ENCODE peak calls at places on chromosomes 2 and 18, in four cellular contexts. V, Q, O and W are unnamed samples. For H3K4me1, the result is how much of the 10 kb centered on the place peaks cover.

GRCh38 chr2:28801726-28802125 is 8.9 kb upstream of the SPDYA start:
- DNase-seq in Q (no peak), O (no peak), V (peak), W (no peak)

GRCh38 chr2:109669731-109670130 is 55.6 kb downstream of the SOWAHC start:
- DNase-seq in V (no peak), Q (no peak), O (no peak), W (no peak)

GRCh38 chr2:26537069-26537825 is 59.3 kb upstream of the OTOF start:
- DNase-seq in V (no peak), Q (peak), O (no peak), W (no peak)

GRCh38 chr2:164335947-164336346 is 285.3 kb downstream of the GRB14 start:
- DNase-seq in V (no peak), O (no peak), Q (no peak), W (no peak)

GRCh38 chr2:25685030-25685429 is 11.7 kb upstream of the DTNB start:
- DNase-seq in V (no peak), O (no peak), Q (peak), W (no peak)

GRCh38 chr2:208584387-208584965 is 177.9 kb downstream of the PTH2R start:
- DNase-seq in V (no peak), Q (no peak), O (no peak), W (no peak)

GRCh38 chr2:4556136-4556535 is 852.8 kb downstream of the DCDC2C start:
- DNase-seq in O (no peak), Q (no peak), V (no peak), W (no peak)

GRCh38 chr2:20914771-20915170 is 91.9 kb upstream of the LDAH start:
- DNase-seq in V (no peak), O (no peak), Q (no peak), W (no peak)

GRCh38 chr18:23809411-23809810 is 120.2 kb downstream of the LAMA3 start:
- DNase-seq in O (no peak), Q (no peak), V (no peak), W (no peak)

GRCh38 chr2:71190959-71191943 is 35.7 kb downstream of the PAIP2B start:
- DNase-seq in Q (no peak), O (no peak), V (peak), W (no peak)

GRCh38 chr18:49723648-49724180 is 89.6 kb downstream of the ACAA2 start:
- DNase-seq in O (no peak), Q (no peak), V (peak), W (no peak)

GRCh38 chr2:239441261-239441701 is 40.5 kb upstream of the HDAC4 start:
- DNase-seq in V (no peak), Q (no peak), O (no peak), W (peak)

GRCh38 chr2:28360742-28361293 is 31.8 kb upstream of the FOSL2 start:
- DNase-seq in Q (no peak), O (no peak), V (peak), W (no peak)

GRCh38 chr2:170972508-170973224 is 43.6 kb downstream of the GORASP2 start:
- DNase-seq in Q (no peak), V (no peak), O (no peak), W (no peak)

GRCh38 chr2:174612960-174613359 is 15.4 kb upstream of the WIPF1 start:
- DNase-seq in O (no peak), V (no peak), Q (no peak), W (no peak)
- H3K4me1 ChIP-seq in O (under half), V (under half), Q (under half), W (under half)

DNA sequence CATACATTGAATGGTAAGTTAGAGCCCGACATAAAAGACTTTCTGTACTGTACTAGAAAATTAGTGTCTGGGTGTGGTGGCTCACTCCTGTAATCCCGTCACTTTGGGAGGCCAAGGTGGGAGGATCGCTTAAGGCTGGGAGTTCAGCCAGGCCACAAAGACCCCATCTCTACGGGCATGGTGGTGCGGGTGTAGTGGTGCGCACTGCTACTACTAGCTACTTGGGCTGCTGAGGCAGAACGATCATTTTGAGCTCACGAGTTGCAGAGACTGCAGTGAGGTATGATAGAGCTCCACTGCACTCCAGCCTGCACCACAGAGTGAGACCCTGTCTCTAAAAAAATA is 2.3 kb downstream of the MARCHF7 start:
- DNase-seq in Q (no peak), V (no peak), O (no peak), W (no peak)
- H3K4me1 ChIP-seq in Q (half or more), V (under half), O (under half), W (half or more)

GRCh38 chr18:4318311-4318710 is 136.8 kb downstream of the DLGAP1 start:
- DNase-seq in V (no peak), Q (no peak), O (no peak), W (no peak)
- H3K4me1 ChIP-seq in V (under half), Q (under half), O (under half), W (under half)

GRCh38 chr2:98484652-98485452 is 40.2 kb downstream of the INPP4A start:
- DNase-seq in O (no peak), Q (no peak), V (no peak), W (no peak)

GRCh38 chr2:98485453-98485755 is 40.7 kb downstream of the INPP4A start:
- DNase-seq in Q (no peak), V (no peak), O (no peak), W (no peak)

GRCh38 chr2:98482362-98482761 is 37.7 kb downstream of the INPP4A start:
- DNase-seq in O (no peak), V (no peak), Q (no peak), W (no peak)

GRCh38 chr2:98483257-98483861 is 38.7 kb downstream of the INPP4A start:
- DNase-seq in V (no peak), O (no peak), Q (no peak), W (no peak)

DNA sequence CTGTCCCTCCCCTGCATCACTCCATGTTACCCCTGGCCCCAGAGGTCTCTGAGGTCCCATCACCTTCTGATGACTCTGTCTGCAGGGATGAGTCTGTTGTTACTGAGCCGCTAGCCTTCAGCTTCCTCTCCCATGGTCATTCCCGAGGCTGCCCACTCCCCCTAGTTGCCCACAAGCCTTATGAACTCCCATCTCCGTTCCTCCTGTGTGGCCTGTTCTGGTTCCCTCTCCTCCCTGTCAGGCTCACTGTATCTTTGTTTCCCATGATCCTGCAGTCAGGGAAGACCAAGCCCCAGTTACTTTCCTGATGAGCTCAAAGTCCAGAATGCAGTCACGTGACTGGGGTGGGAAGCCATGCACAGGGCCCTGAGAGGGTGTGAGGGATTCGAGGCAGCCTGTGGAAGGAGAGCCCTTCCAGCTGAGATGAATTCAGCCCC is 39.5 kb downstream of the INPP4A start:
- DNase-seq in V (no peak), Q (no peak), O (no peak), W (no peak)
- H3K4me1 ChIP-seq in V (under half), Q (half or more), O (under half), W (under half)

GRCh38 chr2:44940053-44940494 is 1.4 kb upstream of the SIX3 start:
- DNase-seq in V (no peak), Q (no peak), O (no peak), W (no peak)
- H3K4me1 ChIP-seq in V (under half), Q (under half), O (under half), W (half or more)

GRCh38 chr2:112187805-112188596 is 49.8 kb downstream of the FBLN7 start:
- DNase-seq in Q (no peak), V (no peak), O (no peak), W (no peak)

GRCh38 chr2:112189001-112189556 is 50.9 kb downstream of the FBLN7 start:
- DNase-seq in Q (no peak), V (no peak), O (no peak), W (no peak)

GRCh38 chr2:112185131-112185530 is 46.9 kb downstream of the FBLN7 start:
- DNase-seq in Q (no peak), V (no peak), O (no peak), W (no peak)

GRCh38 chr2:112184121-112184520 is 45.9 kb downstream of the FBLN7 start:
- DNase-seq in O (no peak), Q (no peak), V (no peak), W (no peak)

DNA sequence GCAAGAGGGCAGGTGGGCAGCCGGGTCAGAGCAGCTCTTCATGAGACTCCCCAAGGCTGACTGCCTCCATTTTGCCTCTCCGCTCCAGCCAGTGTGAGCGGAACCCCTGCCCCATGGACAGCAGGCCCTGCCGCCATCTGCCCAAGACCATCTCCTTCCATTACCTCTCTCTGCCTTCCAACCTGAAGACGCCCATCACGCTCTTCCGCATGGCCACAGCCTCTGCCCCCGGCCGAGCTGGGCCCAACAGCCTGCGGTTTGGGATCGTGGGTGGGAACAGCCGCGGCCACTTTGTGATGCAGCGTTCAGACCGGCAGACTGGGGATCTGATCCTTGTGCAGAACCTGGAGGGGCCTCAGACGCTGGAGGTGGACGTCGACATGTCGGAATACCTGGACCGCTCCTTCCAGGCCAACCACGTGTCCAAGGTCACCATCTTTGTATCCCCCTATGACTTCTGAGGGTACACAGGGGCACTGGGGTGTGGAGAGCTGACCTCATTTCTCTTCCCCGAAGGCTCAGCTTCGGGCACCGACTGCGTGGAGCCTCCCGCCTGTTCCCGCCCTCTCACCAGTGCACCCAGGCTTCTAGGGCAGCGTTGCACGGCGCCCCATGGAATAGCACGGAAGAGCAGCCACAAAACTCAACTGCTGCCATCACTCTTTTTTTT is 49.0 kb downstream of the FBLN7 start:
- DNase-seq in V (no peak), O (no peak), Q (no peak), W (no peak)
- H3K4me1 ChIP-seq in V (under half), O (under half), Q (under half), W (under half)

DNA sequence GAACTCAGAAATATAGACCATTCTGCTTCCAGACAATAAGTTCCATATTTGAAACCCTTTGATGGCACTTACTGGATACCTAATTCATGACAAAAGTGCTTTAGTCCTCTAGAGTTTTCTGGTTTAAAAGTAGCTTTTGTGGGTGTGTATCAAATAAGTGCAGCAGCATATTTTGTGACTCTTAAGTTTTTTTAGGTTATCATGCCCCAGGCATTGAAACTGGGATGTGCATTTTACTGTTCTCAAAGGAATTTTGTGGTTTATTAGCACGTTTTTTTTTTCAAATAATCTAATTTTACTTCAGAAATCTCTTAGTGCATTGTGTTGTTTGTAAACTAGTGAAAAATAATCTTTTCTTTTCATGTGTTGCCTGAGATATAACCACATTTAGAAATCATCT is 1.5 kb downstream of the XRCC5 start:
- DNase-seq in O (no peak), V (no peak), Q (no peak), W (no peak)
- H3K4me1 ChIP-seq in O (under half), V (under half), Q (under half), W (under half)

GRCh38 chr18:41004320-41004719 is 950.7 kb upstream of the PIK3C3 start:
- DNase-seq in V (no peak), Q (no peak), O (no peak), W (no peak)

DNA sequence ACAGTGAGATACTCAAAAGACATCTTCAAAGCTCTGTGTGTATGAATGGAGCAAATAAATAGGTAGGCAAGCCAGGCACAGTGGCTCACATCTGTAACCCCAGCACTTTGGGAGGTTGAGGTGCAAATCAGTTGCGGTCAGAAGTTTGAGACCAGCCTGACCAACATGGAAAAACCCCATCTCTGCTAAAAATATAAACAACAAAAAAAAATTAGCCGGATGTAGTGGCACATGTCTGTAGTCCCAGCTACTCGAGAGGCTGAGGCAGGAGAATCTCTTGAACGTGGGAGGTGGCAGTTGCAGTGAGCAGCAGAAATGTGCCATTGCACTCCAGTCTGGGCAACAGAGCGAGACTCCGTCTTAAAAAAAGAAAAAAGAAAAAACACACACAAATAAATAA is 945.1 kb upstream of the PIK3C3 start:
- DNase-seq in O (no peak), Q (no peak), V (no peak), W (no peak)
- H3K4me1 ChIP-seq in O (under half), Q (under half), V (under half), W (under half)